ENCODE peak calls at places on chromosomes 11 and 22, in ten cellular contexts. X, Q, V, E, A, U, G, D, F and I are unnamed samples.
A peak's percentile ranks its signal among the peaks of the same experiment; 100 is the strongest.

GRCh38 chr22:25853902-25854301 is 111.9 kb downstream of the MYO18B start:
- DNase-seq in X (no peak), Q (no peak), V (no peak), E (no peak), A (no peak), U (no peak), G (no peak), D (no peak), F (peak; percentile 2), I (no peak)

GRCh38 chr22:46824348-46824909 is 62.0 kb downstream of the TBC1D22A start:
- DNase-seq in X (no peak), Q (no peak), V (no peak), E (no peak), A (no peak), U (no peak), G (no peak), D (peak; percentile 53), F (no peak), I (no peak)

GRCh38 chr11:119218141-119218878 is 12.2 kb downstream of the CBL start:
- DNase-seq in X (no peak), Q (no peak), V (no peak), E (no peak), A (no peak), U (peak; percentile 70), G (peak; percentile 65), D (no peak), F (peak; percentile 99), I (no peak)

GRCh38 chr11:6657346-6657745 is 1.7 kb upstream of the DCHS1 start:
- DNase-seq in X (no peak), Q (no peak), V (no peak), E (no peak), A (no peak), U (no peak), G (no peak), D (no peak), F (peak; percentile 52), I (no peak)

GRCh38 chr11:76637491-76638266 is 32.9 kb downstream of the LRRC32 start:
- DNase-seq in X (peak; percentile 75), Q (peak; percentile 77), V (peak; percentile 81), E (no peak), A (peak; percentile 93), U (peak; percentile 62), G (no peak), D (no peak), F (no peak), I (no peak)

GRCh38 chr22:39622881-39623367 is 52.4 kb downstream of the CACNA1I start:
- DNase-seq in X (peak; percentile 81), Q (peak; percentile 69), V (no peak), E (peak; percentile 40), A (peak; percentile 81), U (peak; percentile 28), G (peak; percentile 58), D (peak; percentile 88), F (peak; percentile 48), I (peak; percentile 69)

GRCh38 chr11:105579111-105579510 is 30.8 kb upstream of the GRIA4 start:
- DNase-seq in X (no peak), Q (no peak), V (no peak), E (no peak), A (no peak), U (no peak), G (no peak), D (no peak), F (no peak), I (no peak)

GRCh38 chr11:59283825-59284772 is 71.4 kb upstream of the MPEG1 start:
- DNase-seq in X (no peak), Q (no peak), V (no peak), E (peak; percentile 54), A (no peak), U (peak; percentile 38), G (peak; percentile 60), D (no peak), F (peak; percentile 68), I (peak; percentile 62)

GRCh38 chr11:18705651-18706281 is 7.2 kb downstream of the TMEM86A start:
- DNase-seq in X (peak; percentile 77), Q (peak; percentile 73), V (peak; percentile 73), E (peak; percentile 44), A (peak; percentile 80), U (peak; percentile 13), G (peak; percentile 20), D (peak; percentile 82), F (peak; percentile 18), I (peak; percentile 25)

GRCh38 chr11:44978961-44979331 is 28.3 kb upstream of the TP53I11 start:
- DNase-seq in X (no peak), Q (peak; percentile 64), V (no peak), E (peak; percentile 71), A (no peak), U (peak; percentile 34), G (no peak), D (peak; percentile 68), F (no peak), I (no peak)

GRCh38 chr22:39125622-39126021 is 26.9 kb downstream of the CBX7 start:
- DNase-seq in X (no peak), Q (no peak), V (no peak), E (no peak), A (no peak), U (no peak), G (no peak), D (no peak), F (no peak), I (no peak)

GRCh38 chr22:45709004-45709739 is 37.5 kb downstream of the ATXN10 start:
- DNase-seq in X (no peak), Q (no peak), V (no peak), E (no peak), A (no peak), U (peak; percentile 33), G (peak; percentile 47), D (no peak), F (peak; percentile 92), I (no peak)

GRCh38 chr22:21919526-21920307 is 32.9 kb downstream of the PPM1F start:
- DNase-seq in X (no peak), Q (no peak), V (no peak), E (no peak), A (no peak), U (no peak), G (no peak), D (peak; percentile 71), F (no peak), I (no peak)

GRCh38 chr22:44359496-44360110 is 46.9 kb upstream of the SHISAL1 start:
- DNase-seq in X (peak; percentile 52), Q (peak; percentile 21), V (no peak), E (no peak), A (peak; percentile 32), U (no peak), G (no peak), D (peak; percentile 45), F (no peak), I (no peak)

GRCh38 chr11:34501500-34501899 is 12.1 kb downstream of the ELF5 start:
- DNase-seq in X (no peak), Q (peak; percentile 64), V (no peak), E (peak; percentile 71), A (no peak), U (no peak), G (peak; percentile 92), D (no peak), F (peak; percentile 88), I (no peak)

GRCh38 chr11:200224-201003 is 6.8 kb downstream of the BET1L start:
- DNase-seq in X (peak; percentile 56), Q (peak; percentile 40), V (no peak), E (peak; percentile 26), A (peak; percentile 43), U (no peak), G (no peak), D (peak; percentile 70), F (no peak), I (no peak)

GRCh38 chr22:30044369-30044768 is 35.9 kb upstream of the HORMAD2 start:
- DNase-seq in X (no peak), Q (no peak), V (no peak), E (peak; percentile 63), A (no peak), U (peak; percentile 92), G (peak; percentile 78), D (no peak), F (peak; percentile 96), I (no peak)

GRCh38 chr11:31414338-31414737 is 44.7 kb downstream of the DNAJC24 start:
- DNase-seq in X (no peak), Q (no peak), V (no peak), E (no peak), A (no peak), U (no peak), G (no peak), D (no peak), F (no peak), I (no peak)
- H3K4me1 ChIP-seq in X (no peaks in the 10 kb centered on the region), Q (no peaks in the 10 kb centered on the region), V (no peaks in the 10 kb centered on the region), E (no peaks in the 10 kb centered on the region), A (no peaks in the 10 kb centered on the region), U (no peaks in the 10 kb centered on the region), G (peaks cover 7% of the 10 kb centered on the region), D (no peaks in the 10 kb centered on the region), F (peaks cover 4% of the 10 kb centered on the region), I (no peaks in the 10 kb centered on the region)

GRCh38 chr11:32087602-32088001 is 3.3 kb upstream of the RCN1 start:
- DNase-seq in X (no peak), Q (no peak), V (no peak), E (no peak), A (no peak), U (no peak), G (peak; percentile 83), D (no peak), F (peak; percentile 55), I (no peak)

GRCh38 chr11:32090774-32091370 is at the start of gene RCN1:
- DNase-seq in X (peak; percentile 85), Q (peak; percentile 70), V (peak; percentile 84), E (peak; percentile 61), A (peak; percentile 90), U (peak; percentile 88), G (peak; percentile 95), D (peak; percentile 90), F (peak; percentile 85), I (no peak)

GRCh38 chr11:32094931-32095330 is 4.1 kb downstream of the RCN1 start:
- DNase-seq in X (no peak), Q (no peak), V (no peak), E (no peak), A (no peak), U (no peak), G (peak; percentile 46), D (no peak), F (peak; percentile 49), I (no peak)

GRCh38 chr11:32088117-32088941 is 2.5 kb upstream of the RCN1 start:
- DNase-seq in X (no peak), Q (no peak), V (peak; percentile 86), E (peak; percentile 60), A (peak; percentile 86), U (peak; percentile 89), G (peak; percentile 98), D (no peak), F (peak; percentile 86), I (no peak)

GRCh38 chr11:32092581-32093170 is 1.8 kb downstream of the RCN1 start:
- DNase-seq in X (no peak), Q (no peak), V (no peak), E (no peak), A (no peak), U (no peak), G (no peak), D (no peak), F (peak; percentile 28), I (no peak)
- H3K4me1 ChIP-seq in X (peaks cover 29% of the 10 kb centered on the region), Q (peaks cover 31% of the 10 kb centered on the region), V (peaks cover 4% of the 10 kb centered on the region), E (peaks cover 9% of the 10 kb centered on the region), A (peaks cover 19% of the 10 kb centered on the region), U (peaks cover 38% of the 10 kb centered on the region), G (no peaks in the 10 kb centered on the region), D (peaks cover 5% of the 10 kb centered on the region), F (peaks cover 38% of the 10 kb centered on the region), I (peaks cover 18% of the 10 kb centered on the region)

GRCh38 chr22:35510951-35511350 is 29.7 kb upstream of the RASD2 start:
- DNase-seq in X (no peak), Q (no peak), V (no peak), E (no peak), A (no peak), U (no peak), G (no peak), D (no peak), F (no peak), I (no peak)
- H3K4me1 ChIP-seq in X (no peaks in the 10 kb centered on the region), Q (no peaks in the 10 kb centered on the region), V (no peaks in the 10 kb centered on the region), E (no peaks in the 10 kb centered on the region), A (no peaks in the 10 kb centered on the region), U (no peaks in the 10 kb centered on the region), G (no peaks in the 10 kb centered on the region), D (no peaks in the 10 kb centered on the region), F (peaks cover 17% of the 10 kb centered on the region), I (no peaks in the 10 kb centered on the region)

GRCh38 chr22:41932353-41932752 is 5.7 kb upstream of the TNFRSF13C start:
- DNase-seq in X (no peak), Q (no peak), V (no peak), E (no peak), A (no peak), U (no peak), G (no peak), D (no peak), F (no peak), I (no peak)
- H3K4me1 ChIP-seq in X (no peaks in the 10 kb centered on the region), Q (no peaks in the 10 kb centered on the region), V (no peaks in the 10 kb centered on the region), E (no peaks in the 10 kb centered on the region), A (no peaks in the 10 kb centered on the region), U (no peaks in the 10 kb centered on the region), G (no peaks in the 10 kb centered on the region), D (no peaks in the 10 kb centered on the region), F (no peaks in the 10 kb centered on the region), I (peaks cover 10% of the 10 kb centered on the region)